ENCODE peak calls at places on chromosomes 4 and X, in nine cellular contexts. One of them, this sample, is unnamed.

GRCh38 chrX:24306430-24306829 is 7.4 kb downstream of the SUPT20HL2 start:
- DNase-seq in SK-N-MC: no peak
- DNase-seq in WERI-Rb-1: no peak
- DNase-seq in HCT116: no peak
- DNase-seq in aorta: no peak
- DNase-seq in CD8-positive, alpha-beta T cell: no peak
- DNase-seq in IMR-90: no peak
- DNase-seq in bronchial epithelial cell: no peak
- DNase-seq in fibroblast of the aortic adventitia: no peak
- DNase-seq in this sample: no peak

GRCh38 chrX:113747274-113747973 is 836.5 kb upstream of the HTR2C start:
- DNase-seq in IMR-90: no peak
- DNase-seq in SK-N-MC: no peak
- DNase-seq in WERI-Rb-1: no peak
- DNase-seq in fibroblast of the aortic adventitia: no peak
- DNase-seq in CD8-positive, alpha-beta T cell: no peak
- DNase-seq in HCT116: no peak
- DNase-seq in aorta: no peak
- DNase-seq in bronchial epithelial cell: no peak
- DNase-seq in this sample: no peak

GRCh38 chr4:87465739-87466366 is 43.5 kb downstream of the NUDT9 start:
- DNase-seq in fibroblast of the aortic adventitia: peak
- DNase-seq in IMR-90: peak
- DNase-seq in CD8-positive, alpha-beta T cell: no peak
- DNase-seq in bronchial epithelial cell: peak
- DNase-seq in WERI-Rb-1: no peak
- DNase-seq in HCT116: peak
- DNase-seq in aorta: no peak
- DNase-seq in SK-N-MC: peak
- DNase-seq in this sample: peak

GRCh38 chr4:19961092-19961491 is 290.6 kb upstream of the SLIT2 start:
- DNase-seq in fibroblast of the aortic adventitia: peak
- DNase-seq in HCT116: no peak
- DNase-seq in SK-N-MC: no peak
- DNase-seq in WERI-Rb-1: no peak
- DNase-seq in aorta: no peak
- DNase-seq in IMR-90: peak
- DNase-seq in CD8-positive, alpha-beta T cell: no peak
- DNase-seq in bronchial epithelial cell: peak
- DNase-seq in this sample: peak

GRCh38 chr4:172892300-172892699 is 276.3 kb upstream of the GALNT7 start:
- DNase-seq in bronchial epithelial cell: peak
- DNase-seq in fibroblast of the aortic adventitia: peak
- DNase-seq in CD8-positive, alpha-beta T cell: no peak
- DNase-seq in aorta: no peak
- DNase-seq in HCT116: peak
- DNase-seq in WERI-Rb-1: no peak
- DNase-seq in SK-N-MC: no peak
- DNase-seq in IMR-90: peak
- DNase-seq in this sample: no peak

GRCh38 chrX:13412208-13412600 is 92.4 kb upstream of the ATXN3L start:
- DNase-seq in CD8-positive, alpha-beta T cell: no peak
- DNase-seq in aorta: no peak
- DNase-seq in WERI-Rb-1: peak
- DNase-seq in bronchial epithelial cell: no peak
- DNase-seq in fibroblast of the aortic adventitia: no peak
- DNase-seq in SK-N-MC: no peak
- DNase-seq in IMR-90: no peak
- DNase-seq in HCT116: no peak
- DNase-seq in this sample: no peak

GRCh38 chr4:173777921-173778320 is 247.9 kb upstream of the HAND2 start:
- DNase-seq in SK-N-MC: no peak
- DNase-seq in fibroblast of the aortic adventitia: no peak
- DNase-seq in WERI-Rb-1: peak
- DNase-seq in CD8-positive, alpha-beta T cell: no peak
- DNase-seq in HCT116: no peak
- DNase-seq in IMR-90: no peak
- DNase-seq in aorta: no peak
- DNase-seq in bronchial epithelial cell: no peak
- DNase-seq in this sample: no peak

GRCh38 chr4:173171098-173171497 is 2.5 kb downstream of the GALNT7 start:
- DNase-seq in HCT116: no peak
- DNase-seq in SK-N-MC: no peak
- DNase-seq in IMR-90: peak
- DNase-seq in fibroblast of the aortic adventitia: peak
- DNase-seq in WERI-Rb-1: no peak
- DNase-seq in bronchial epithelial cell: peak
- DNase-seq in CD8-positive, alpha-beta T cell: no peak
- DNase-seq in aorta: no peak
- DNase-seq in this sample: no peak

GRCh38 chr4:53913098-53913497 is 151.3 kb downstream of the CHIC2 start:
- DNase-seq in CD8-positive, alpha-beta T cell: no peak
- DNase-seq in fibroblast of the aortic adventitia: no peak
- DNase-seq in bronchial epithelial cell: peak
- DNase-seq in IMR-90: no peak
- DNase-seq in WERI-Rb-1: no peak
- DNase-seq in HCT116: no peak
- DNase-seq in SK-N-MC: no peak
- DNase-seq in aorta: no peak
- DNase-seq in this sample: no peak

GRCh38 chr4:98822144-98822543 is 106.8 kb downstream of the EIF4E start:
- DNase-seq in HCT116: no peak
- DNase-seq in WERI-Rb-1: no peak
- DNase-seq in IMR-90: no peak
- DNase-seq in bronchial epithelial cell: no peak
- DNase-seq in fibroblast of the aortic adventitia: no peak
- DNase-seq in CD8-positive, alpha-beta T cell: no peak
- DNase-seq in aorta: no peak
- DNase-seq in SK-N-MC: no peak
- DNase-seq in this sample: no peak

GRCh38 chr4:76252271-76252653 is 741 bp downstream of the FAM47E start:
- DNase-seq in aorta: no peak
- DNase-seq in WERI-Rb-1: no peak
- DNase-seq in IMR-90: no peak
- DNase-seq in CD8-positive, alpha-beta T cell: no peak
- DNase-seq in HCT116: no peak
- DNase-seq in bronchial epithelial cell: no peak
- DNase-seq in fibroblast of the aortic adventitia: no peak
- DNase-seq in SK-N-MC: no peak
- DNase-seq in this sample: no peak
- H3K4me3 ChIP-seq in aorta: no peak
- H3K4me3 ChIP-seq in WERI-Rb-1: no peak
- H3K4me3 ChIP-seq in IMR-90: no peak
- H3K4me3 ChIP-seq in CD8-positive, alpha-beta T cell: no peak
- H3K4me3 ChIP-seq in HCT116: no peak
- H3K4me3 ChIP-seq in bronchial epithelial cell: no peak
- H3K4me3 ChIP-seq in fibroblast of the aortic adventitia: no peak
- H3K4me3 ChIP-seq in SK-N-MC: no peak
- H3K4me3 ChIP-seq in this sample: no peak

GRCh38 chr4:1216869-1217294 is 32.0 kb downstream of the CTBP1 start:
- DNase-seq in IMR-90: no peak
- DNase-seq in fibroblast of the aortic adventitia: no peak
- DNase-seq in WERI-Rb-1: no peak
- DNase-seq in CD8-positive, alpha-beta T cell: peak
- DNase-seq in bronchial epithelial cell: no peak
- DNase-seq in aorta: no peak
- DNase-seq in SK-N-MC: no peak
- DNase-seq in HCT116: no peak
- DNase-seq in this sample: no peak
- H3K4me3 ChIP-seq in IMR-90: no peak
- H3K4me3 ChIP-seq in fibroblast of the aortic adventitia: no peak
- H3K4me3 ChIP-seq in WERI-Rb-1: no peak
- H3K4me3 ChIP-seq in CD8-positive, alpha-beta T cell: peak
- H3K4me3 ChIP-seq in bronchial epithelial cell: no peak
- H3K4me3 ChIP-seq in aorta: no peak
- H3K4me3 ChIP-seq in SK-N-MC: no peak
- H3K4me3 ChIP-seq in HCT116: no peak
- H3K4me3 ChIP-seq in this sample: no peak

GRCh38 chr4:158721680-158722079 is 1.5 kb downstream of the PPID start:
- DNase-seq in SK-N-MC: no peak
- DNase-seq in IMR-90: no peak
- DNase-seq in WERI-Rb-1: no peak
- DNase-seq in aorta: no peak
- DNase-seq in fibroblast of the aortic adventitia: no peak
- DNase-seq in bronchial epithelial cell: no peak
- DNase-seq in CD8-positive, alpha-beta T cell: no peak
- DNase-seq in HCT116: no peak
- DNase-seq in this sample: no peak
- H3K4me3 ChIP-seq in SK-N-MC: peak
- H3K4me3 ChIP-seq in IMR-90: no peak
- H3K4me3 ChIP-seq in WERI-Rb-1: no peak
- H3K4me3 ChIP-seq in aorta: no peak
- H3K4me3 ChIP-seq in fibroblast of the aortic adventitia: no peak
- H3K4me3 ChIP-seq in bronchial epithelial cell: no peak
- H3K4me3 ChIP-seq in CD8-positive, alpha-beta T cell: no peak
- H3K4me3 ChIP-seq in HCT116: peak
- H3K4me3 ChIP-seq in this sample: no peak

GRCh38 chrX:11566158-11566557 is 99.6 kb downstream of the ARHGAP6 start:
- DNase-seq in fibroblast of the aortic adventitia: no peak
- DNase-seq in WERI-Rb-1: no peak
- DNase-seq in bronchial epithelial cell: no peak
- DNase-seq in CD8-positive, alpha-beta T cell: no peak
- DNase-seq in SK-N-MC: no peak
- DNase-seq in aorta: no peak
- DNase-seq in IMR-90: no peak
- DNase-seq in HCT116: no peak
- DNase-seq in this sample: no peak
- H3K4me3 ChIP-seq in fibroblast of the aortic adventitia: no peak
- H3K4me3 ChIP-seq in WERI-Rb-1: no peak
- H3K4me3 ChIP-seq in bronchial epithelial cell: no peak
- H3K4me3 ChIP-seq in CD8-positive, alpha-beta T cell: no peak
- H3K4me3 ChIP-seq in SK-N-MC: no peak
- H3K4me3 ChIP-seq in aorta: no peak
- H3K4me3 ChIP-seq in IMR-90: no peak
- H3K4me3 ChIP-seq in HCT116: no peak
- H3K4me3 ChIP-seq in this sample: no peak

GRCh38 chr4:154489558-154490260 is 1.9 kb downstream of the DCHS2 start:
- DNase-seq in SK-N-MC: no peak
- DNase-seq in aorta: no peak
- DNase-seq in fibroblast of the aortic adventitia: no peak
- DNase-seq in CD8-positive, alpha-beta T cell: no peak
- DNase-seq in HCT116: no peak
- DNase-seq in IMR-90: no peak
- DNase-seq in WERI-Rb-1: no peak
- DNase-seq in bronchial epithelial cell: no peak
- DNase-seq in this sample: no peak

GRCh38 chr4:154491731-154492249 is at the start of gene DCHS2:
- DNase-seq in HCT116: no peak
- DNase-seq in IMR-90: no peak
- DNase-seq in fibroblast of the aortic adventitia: no peak
- DNase-seq in SK-N-MC: no peak
- DNase-seq in bronchial epithelial cell: no peak
- DNase-seq in aorta: peak
- DNase-seq in CD8-positive, alpha-beta T cell: no peak
- DNase-seq in WERI-Rb-1: peak
- DNase-seq in this sample: no peak

GRCh38 chr4:154490589-154491340 is 834 bp downstream of the DCHS2 start:
- DNase-seq in bronchial epithelial cell: no peak
- DNase-seq in fibroblast of the aortic adventitia: no peak
- DNase-seq in HCT116: no peak
- DNase-seq in SK-N-MC: no peak
- DNase-seq in WERI-Rb-1: peak
- DNase-seq in IMR-90: no peak
- DNase-seq in aorta: peak
- DNase-seq in CD8-positive, alpha-beta T cell: no peak
- DNase-seq in this sample: no peak

GRCh38 chr4:154491341-154491679 is 289 bp downstream of the DCHS2 start:
- DNase-seq in WERI-Rb-1: peak
- DNase-seq in CD8-positive, alpha-beta T cell: no peak
- DNase-seq in fibroblast of the aortic adventitia: peak
- DNase-seq in HCT116: no peak
- DNase-seq in aorta: no peak
- DNase-seq in SK-N-MC: no peak
- DNase-seq in IMR-90: peak
- DNase-seq in bronchial epithelial cell: peak
- DNase-seq in this sample: no peak

DNA sequence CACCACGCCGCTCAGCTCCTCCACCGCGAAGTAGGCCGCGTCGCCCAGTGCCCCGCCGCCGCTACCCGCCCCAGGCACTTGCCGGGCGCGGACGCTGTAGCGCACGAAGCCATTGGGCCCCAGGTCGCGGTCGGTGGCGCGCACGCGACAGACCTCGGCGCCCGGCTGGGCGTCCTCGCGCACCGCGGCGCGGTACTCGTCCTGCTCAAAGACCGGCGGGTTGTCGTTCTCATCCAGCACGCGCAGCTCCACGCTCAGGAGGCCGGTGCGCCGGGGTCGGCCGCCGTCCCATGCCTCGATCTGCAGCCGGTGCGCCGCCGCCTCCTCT is 1.4 kb downstream of the DCHS2 start:
- DNase-seq in CD8-positive, alpha-beta T cell: no peak
- DNase-seq in SK-N-MC: no peak
- DNase-seq in HCT116: no peak
- DNase-seq in IMR-90: no peak
- DNase-seq in aorta: no peak
- DNase-seq in fibroblast of the aortic adventitia: no peak
- DNase-seq in bronchial epithelial cell: no peak
- DNase-seq in WERI-Rb-1: no peak
- DNase-seq in this sample: no peak
- H3K4me3 ChIP-seq in CD8-positive, alpha-beta T cell: no peak
- H3K4me3 ChIP-seq in SK-N-MC: no peak
- H3K4me3 ChIP-seq in HCT116: no peak
- H3K4me3 ChIP-seq in IMR-90: no peak
- H3K4me3 ChIP-seq in aorta: no peak
- H3K4me3 ChIP-seq in fibroblast of the aortic adventitia: no peak
- H3K4me3 ChIP-seq in bronchial epithelial cell: no peak
- H3K4me3 ChIP-seq in WERI-Rb-1: no peak
- H3K4me3 ChIP-seq in this sample: no peak

GRCh38 chrX:110087485-110088356 is 84.8 kb downstream of the TMEM164 start:
- DNase-seq in fibroblast of the aortic adventitia: peak
- DNase-seq in bronchial epithelial cell: peak
- DNase-seq in IMR-90: peak
- DNase-seq in WERI-Rb-1: no peak
- DNase-seq in HCT116: peak
- DNase-seq in CD8-positive, alpha-beta T cell: no peak
- DNase-seq in aorta: no peak
- DNase-seq in SK-N-MC: no peak
- DNase-seq in this sample: peak
- H3K4me3 ChIP-seq in fibroblast of the aortic adventitia: no peak
- H3K4me3 ChIP-seq in bronchial epithelial cell: no peak
- H3K4me3 ChIP-seq in IMR-90: peak
- H3K4me3 ChIP-seq in WERI-Rb-1: no peak
- H3K4me3 ChIP-seq in HCT116: no peak
- H3K4me3 ChIP-seq in CD8-positive, alpha-beta T cell: no peak
- H3K4me3 ChIP-seq in aorta: no peak
- H3K4me3 ChIP-seq in SK-N-MC: no peak
- H3K4me3 ChIP-seq in this sample: peak

GRCh38 chr4:177250056-177250696 is 59.5 kb upstream of the NEIL3 start:
- DNase-seq in SK-N-MC: no peak
- DNase-seq in IMR-90: peak
- DNase-seq in aorta: peak
- DNase-seq in bronchial epithelial cell: peak
- DNase-seq in WERI-Rb-1: peak
- DNase-seq in CD8-positive, alpha-beta T cell: peak
- DNase-seq in fibroblast of the aortic adventitia: peak
- DNase-seq in HCT116: peak
- DNase-seq in this sample: no peak
- H3K4me3 ChIP-seq in SK-N-MC: no peak
- H3K4me3 ChIP-seq in IMR-90: no peak
- H3K4me3 ChIP-seq in aorta: no peak
- H3K4me3 ChIP-seq in bronchial epithelial cell: no peak
- H3K4me3 ChIP-seq in WERI-Rb-1: no peak
- H3K4me3 ChIP-seq in CD8-positive, alpha-beta T cell: no peak
- H3K4me3 ChIP-seq in fibroblast of the aortic adventitia: no peak
- H3K4me3 ChIP-seq in HCT116: no peak
- H3K4me3 ChIP-seq in this sample: no peak